ENCODE peak calls at places on chromosome 6, in nine cellular contexts. O is iris pigment epithelial cell, X is C1 segment of cervical spinal cord, B is SW480, H is GM13977, N is cardiac muscle cell, D is iPS-NIHi11, G is GM04504, R is KBM-7. V is an unnamed sample.
A peak's percentile ranks its signal among the peaks of the same experiment; 100 is the strongest.

GRCh38 chr6:136228811-136229210 is 21.3 kb downstream of the MTFR2 start:
- DNase-seq in R (no peak), G (no peak), O (no peak), N (no peak), B (no peak), D (no peak), H (no peak), X (no peak), V (no peak)

GRCh38 chr6:108550256-108550655 is 10.5 kb upstream of the FOXO3 start:
- DNase-seq in X (no peak), R (no peak), O (no peak), N (no peak), B (no peak), H (no peak), D (no peak), G (no peak), V (no peak)

GRCh38 chr6:10028202-10028601 is 386.7 kb downstream of the TFAP2A start:
- DNase-seq in X (no peak), G (no peak), H (no peak), O (no peak), N (no peak), B (no peak), R (no peak), D (no peak), V (no peak)

GRCh38 chr6:128438311-128438916 is 82.0 kb downstream of the PTPRK start:
- DNase-seq in D (no peak), H (no peak), X (no peak), N (peak; percentile 35), R (peak; percentile 26), B (no peak), O (peak; percentile 6), G (no peak), V (no peak)

GRCh38 chr6:38262041-38262440 is 377.7 kb downstream of the BTBD9 start:
- DNase-seq in N (peak; percentile 72), G (peak; percentile 59), X (no peak), B (no peak), H (no peak), O (peak; percentile 97), D (peak; percentile 27), R (peak; percentile 11), V (peak; percentile 51)

GRCh38 chr6:49001856-49002255 is 461.2 kb downstream of the MMUT start:
- DNase-seq in B (no peak), O (peak; percentile 4), G (peak; percentile 8), R (no peak), N (peak; percentile 40), X (peak; percentile 7), D (no peak), H (no peak), V (no peak)

GRCh38 chr6:105739764-105740163 is 336.9 kb upstream of the PREP start:
- DNase-seq in X (no peak), G (no peak), B (no peak), H (no peak), O (no peak), R (no peak), D (no peak), N (no peak), V (no peak)

GRCh38 chr6:47337519-47337918 is 27.8 kb upstream of the TNFRSF21 start:
- DNase-seq in N (no peak), D (no peak), G (no peak), R (no peak), B (no peak), H (no peak), O (no peak), X (no peak), V (no peak)

GRCh38 chr6:128117916-128118315 is 217.1 kb upstream of the THEMIS start:
- DNase-seq in X (no peak), D (no peak), O (peak; percentile 52), R (no peak), H (no peak), B (no peak), G (no peak), N (no peak), V (no peak)

GRCh38 chr6:16818992-16819626 is 57.8 kb upstream of the ATXN1 start:
- DNase-seq in N (no peak), D (no peak), H (no peak), B (no peak), R (no peak), X (no peak), G (no peak), O (no peak), V (no peak)

GRCh38 chr6:47413752-47414516 is 63.7 kb upstream of the CD2AP start:
- DNase-seq in H (peak; percentile 58), O (peak; percentile 66), N (peak; percentile 83), X (no peak), B (peak; percentile 63), D (peak; percentile 63), G (no peak), R (peak; percentile 78), V (peak; percentile 57)

GRCh38 chr6:170127151-170127550 is 163.7 kb downstream of the DLL1 start:
- DNase-seq in G (no peak), B (no peak), H (no peak), D (no peak), N (no peak), O (no peak), X (no peak), R (no peak), V (no peak)

GRCh38 chr6:37607949-37608348 is 89.7 kb downstream of the MDGA1 start:
- DNase-seq in D (peak; percentile 49), O (peak; percentile 32), G (no peak), B (no peak), N (peak; percentile 67), X (no peak), H (no peak), R (peak; percentile 28), V (peak; percentile 44)

GRCh38 chr6:51459958-51460357 is 627.5 kb downstream of the PKHD1 start:
- DNase-seq in O (no peak), X (no peak), H (peak; percentile 43), G (no peak), N (no peak), R (no peak), B (no peak), D (no peak), V (no peak)

GRCh38 chr6:10962673-10963072 is 75.8 kb downstream of the SYCP2L start:
- DNase-seq in O (peak; percentile 91), G (peak; percentile 28), R (no peak), B (no peak), D (no peak), H (peak; percentile 19), X (no peak), N (peak; percentile 90), V (no peak)

GRCh38 chr6:130900913-130901312 is 73.7 kb downstream of the SMLR1 start:
- DNase-seq in X (no peak), H (no peak), O (peak; percentile 84), R (no peak), N (peak; percentile 72), D (no peak), G (peak; percentile 40), B (no peak), V (peak; percentile 23)

GRCh38 chr6:154247119-154247814 is 109.3 kb downstream of the IPCEF1 start:
- DNase-seq in N (no peak), B (no peak), D (peak; percentile 20), H (no peak), O (no peak), R (peak; percentile 58), G (no peak), X (no peak), V (peak; percentile 49)

GRCh38 chr6:39610229-39610628 is 115.0 kb downstream of the KIF6 start:
- DNase-seq in H (no peak), G (no peak), D (no peak), X (no peak), O (peak; percentile 1), N (peak; percentile 22), R (no peak), B (no peak), V (no peak)

V was measured in ELF-1.